ENCODE peak calls at places on chromosomes 7 and 10, in six cellular contexts. O is esophagus muscularis mucosa, S is uterus, H is astrocyte of the spinal cord, Z is adrenal gland, V is lower leg skin. B is an unnamed sample.

GRCh38 chr7:1948377-1948796 is 278.3 kb downstream of the ELFN1 start:
- DNase-seq in O (no peak), S (no peak), H (no peak), Z (peak; percentile 7), V (no peak), B (no peak)

GRCh38 chr10:101834341-101834740 is 9.3 kb downstream of the KCNIP2 start:
- DNase-seq in O (no peak), S (no peak), H (no peak), Z (peak; percentile 23), V (no peak), B (no peak)

GRCh38 chr10:121084029-121084674 is 233.0 kb downstream of the WDR11 start:
- DNase-seq in O (no peak), S (no peak), H (no peak), Z (no peak), V (no peak), B (no peak)

GRCh38 chr10:21661935-21662334 is 127.9 kb downstream of the MLLT10 start:
- DNase-seq in O (no peak), S (no peak), H (no peak), Z (no peak), V (no peak), B (no peak)

GRCh38 chr7:140688341-140688740 is 8.2 kb upstream of the NDUFB2 start:
- DNase-seq in O (no peak), S (no peak), H (no peak), Z (no peak), V (no peak), B (no peak)

GRCh38 chr10:68231916-68232315 is at the start of gene ATOH7:
- DNase-seq in O (peak; percentile 68), S (no peak), H (no peak), Z (no peak), V (no peak), B (no peak)

GRCh38 chr10:101441539-101442455 is 87.8 kb downstream of the BTRC start:
- DNase-seq in O (no peak), S (no peak), H (peak; percentile 65), Z (no peak), V (no peak), B (peak; percentile 18)

GRCh38 chr10:6401562-6402348 is 178.3 kb downstream of the PRKCQ start:
- DNase-seq in O (no peak), S (peak; percentile 70), H (peak; percentile 94), Z (peak; percentile 87), V (peak; percentile 76), B (peak; percentile 24)

GRCh38 chr10:45575966-45576597 is 96.5 kb downstream of the ZFAND4 start:
- DNase-seq in O (no peak), S (no peak), H (no peak), Z (no peak), V (no peak), B (no peak)

GRCh38 chr10:91887075-91887899 is 22.0 kb downstream of the FGFBP3 start:
- DNase-seq in O (no peak), S (peak; percentile 41), H (peak; percentile 51), Z (peak; percentile 38), V (no peak), B (no peak)

GRCh38 chr10:91880310-91880709 is 29.0 kb downstream of the FGFBP3 start:
- DNase-seq in O (no peak), S (no peak), H (no peak), Z (no peak), V (peak; percentile 34), B (no peak)

GRCh38 chr10:91883549-91884542 is 25.4 kb downstream of the FGFBP3 start:
- DNase-seq in O (no peak), S (peak; percentile 43), H (peak; percentile 51), Z (no peak), V (no peak), B (no peak)

GRCh38 chr10:91887900-91888225 is 21.4 kb downstream of the FGFBP3 start:
- DNase-seq in O (no peak), S (no peak), H (no peak), Z (no peak), V (no peak), B (no peak)

GRCh38 chr10:91885362-91886079 is 23.8 kb downstream of the FGFBP3 start:
- DNase-seq in O (no peak), S (no peak), H (no peak), Z (no peak), V (no peak), B (no peak)
- H3K4me3 ChIP-seq in O (no peak overlapping the region), S (no peak overlapping the region), H (no peak overlapping the region), Z (no peak overlapping the region), V (no peak overlapping the region), B (no peak overlapping the region)

GRCh38 chr10:90865400-90865799 is 6.4 kb upstream of the RPP30 start:
- DNase-seq in O (no peak), S (no peak), H (peak; percentile 35), Z (no peak), V (no peak), B (no peak)
- TF ChIP-seq CTCF in O (peak; percentile 9), S (no peak), H (peak; percentile 46), Z (no peak), V (no peak), B (peak; percentile 28)

GRCh38 chr10:17225823-17226222 is 2.2 kb upstream of the VIM start:
- DNase-seq in O (no peak), S (no peak), H (no peak), Z (no peak), V (no peak), B (no peak)

GRCh38 chr10:17228081-17229015 is at the start of gene VIM:
- DNase-seq in O (peak; percentile 97), S (peak; percentile 92), H (peak; percentile 99), Z (peak; percentile 93), V (peak; percentile 92), B (peak; percentile 74)

GRCh38 chr10:17226891-17227303 is 1.1 kb upstream of the VIM start:
- DNase-seq in O (no peak), S (no peak), H (no peak), Z (no peak), V (peak; percentile 19), B (no peak)

GRCh38 chr10:17229016-17229716 is 1.1 kb downstream of the VIM start:
- DNase-seq in O (peak; percentile 98), S (peak; percentile 93), H (peak; percentile 95), Z (peak; percentile 85), V (peak; percentile 91), B (no peak)

GRCh38 chr10:17227367-17228080 is 517 bp upstream of the VIM start:
- DNase-seq in O (no peak), S (no peak), H (peak; percentile 62), Z (no peak), V (no peak), B (no peak)
- H3K4me3 ChIP-seq in O (peak overlapping the region; percentile 71), S (peak overlapping the region; percentile 93), H (peak overlapping the region; percentile 98), Z (peak overlapping the region; percentile 85), V (peak overlapping the region; percentile 49), B (peak overlapping the region; percentile 59)

GRCh38 chr10:124603376-124604213 is 140.6 kb downstream of the FAM53B start:
- DNase-seq in O (no peak), S (no peak), H (no peak), Z (peak; percentile 16), V (no peak), B (no peak)
- TF ChIP-seq CTCF in O (no peak), S (no peak), H (no peak), Z (no peak), V (no peak), B (no peak)

GRCh38 chr10:132522521-132523411 is 14.8 kb upstream of the INPP5A start:
- DNase-seq in O (no peak), S (peak; percentile 16), H (no peak), Z (peak; percentile 13), V (no peak), B (no peak)

GRCh38 chr10:132519382-132520146 is 18.0 kb upstream of the INPP5A start:
- DNase-seq in O (no peak), S (peak; percentile 39), H (no peak), Z (peak; percentile 61), V (no peak), B (no peak)

GRCh38 chr10:132520147-132520811 is 17.3 kb upstream of the INPP5A start:
- DNase-seq in O (no peak), S (peak; percentile 77), H (peak; percentile 87), Z (peak; percentile 62), V (no peak), B (no peak)

GRCh38 chr10:132521466-132522102 is 16.0 kb upstream of the INPP5A start:
- DNase-seq in O (no peak), S (peak; percentile 20), H (no peak), Z (peak; percentile 23), V (no peak), B (no peak)

DNA sequence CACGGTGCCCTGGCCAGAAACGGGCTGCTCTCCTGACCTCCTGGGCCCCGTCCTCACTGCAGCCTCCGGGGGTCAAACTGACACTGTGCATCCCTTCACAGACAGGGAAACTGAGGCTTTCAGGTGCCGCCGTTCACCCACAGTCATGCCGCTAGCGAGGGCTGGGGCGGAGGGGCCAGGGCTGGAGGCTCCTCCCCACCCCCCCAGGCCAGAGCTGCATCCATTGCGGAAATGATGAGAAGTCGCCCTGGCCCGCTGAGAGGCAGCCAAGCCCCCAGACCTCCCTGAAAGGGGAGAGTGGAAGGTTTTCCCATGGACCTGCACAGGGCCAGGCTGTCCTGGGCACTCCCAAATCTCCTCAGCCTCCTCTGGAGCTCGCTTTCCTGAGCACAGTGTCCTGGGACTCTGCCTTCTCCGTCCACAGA is 16.5 kb upstream of the INPP5A start:
- DNase-seq in O (no peak), S (peak; percentile 45), H (no peak), Z (peak; percentile 10), V (no peak), B (no peak)
- H3K4me3 ChIP-seq in O (no peak overlapping the region), S (no peak overlapping the region), H (no peak overlapping the region), Z (no peak overlapping the region), V (no peak overlapping the region), B (no peak overlapping the region)

GRCh38 chr7:135232087-135232486 is 1.6 kb upstream of the STRA8 start:
- DNase-seq in O (no peak), S (no peak), H (no peak), Z (no peak), V (no peak), B (no peak)

GRCh38 chr7:135234727-135235126 is 1.1 kb downstream of the STRA8 start:
- DNase-seq in O (no peak), S (no peak), H (no peak), Z (no peak), V (no peak), B (no peak)

GRCh38 chr7:135233570-135233969 is at the start of gene STRA8:
- DNase-seq in O (no peak), S (no peak), H (no peak), Z (no peak), V (no peak), B (no peak)

GRCh38 chr7:135231686-135232085 is 2.0 kb upstream of the STRA8 start:
- DNase-seq in O (no peak), S (no peak), H (no peak), Z (no peak), V (no peak), B (no peak)

DNA sequence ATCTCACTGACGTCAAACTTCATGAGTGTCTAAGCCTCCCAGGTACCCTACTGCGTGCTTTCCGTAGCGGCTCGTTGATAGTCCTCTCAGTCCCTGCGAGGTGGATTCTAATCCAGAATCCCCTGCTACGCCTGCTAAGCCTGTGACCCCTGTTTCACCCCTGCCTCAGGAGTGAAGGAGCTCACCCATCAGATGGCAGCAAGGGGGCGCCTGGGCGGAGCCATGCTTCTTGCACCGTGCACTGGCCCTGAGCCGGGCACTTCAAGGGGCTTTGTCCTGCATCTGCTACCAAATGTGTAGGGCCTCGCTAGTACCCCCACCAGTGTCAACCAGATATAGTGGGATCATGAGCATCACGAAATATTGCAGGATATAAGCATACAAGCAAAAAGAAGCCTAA is 918 bp upstream of the STRA8 start:
- DNase-seq in O (no peak), S (no peak), H (no peak), Z (no peak), V (no peak), B (no peak)
- TF ChIP-seq CTCF in O (no peak), S (no peak), H (no peak), Z (no peak), V (no peak), B (peak; percentile 39)

B was measured in GM12864.